ENCODE peak calls at places on chromosomes 5 and 9, in four cellular contexts. D is NCI-H524, K is C1 segment of cervical spinal cord, U is NCI-H345. A is an unnamed sample.

GRCh38 chr9:137163101-137163661 is 6.7 kb downstream of the LRRC26 start:
- DNase-seq in D (no peak), K (no peak), U (no peak), A (no peak)

GRCh38 chr9:136709454-136710109 is 2.8 kb upstream of the DIPK1B start:
- DNase-seq in D (no peak), K (no peak), U (no peak), A (no peak)

GRCh38 chr5:82859439-82860140 is 217.6 kb downstream of the TMEM167A start:
- DNase-seq in D (no peak), K (no peak), U (no peak), A (peak; percentile 52)

GRCh38 chr9:134329886-134330285 is 3.6 kb downstream of the RXRA start:
- DNase-seq in D (no peak), K (no peak), U (no peak), A (no peak)

GRCh38 chr5:107431998-107432397 is 238.7 kb downstream of the EFNA5 start:
- DNase-seq in D (no peak), K (no peak), U (no peak), A (no peak)

GRCh38 chr5:159819671-159820411 is 96.4 kb upstream of the ADRA1B start:
- DNase-seq in D (no peak), K (no peak), U (no peak), A (no peak)

GRCh38 chr5:65161655-65162054 is 320.1 kb downstream of the ADAMTS6 start:
- DNase-seq in D (no peak), K (no peak), U (no peak), A (no peak)

GRCh38 chr5:37771203-37771611 is 68.6 kb downstream of the GDNF start:
- DNase-seq in D (no peak), K (no peak), U (no peak), A (no peak)

GRCh38 chr5:87069974-87070608 is 197.6 kb upstream of the RASA1 start:
- DNase-seq in D (peak; percentile 1), K (no peak), U (no peak), A (no peak)

GRCh38 chr5:96031811-96032261 is 70.2 kb upstream of the ELL2 start:
- DNase-seq in D (no peak), K (no peak), U (no peak), A (no peak)

GRCh38 chr5:119271758-119272730 is 83.8 kb upstream of the TNFAIP8 start:
- DNase-seq in D (no peak), K (no peak), U (no peak), A (no peak)

GRCh38 chr9:91913986-91914385 is 36.0 kb downstream of the ROR2 start:
- DNase-seq in D (no peak), K (no peak), U (no peak), A (no peak)